ENCODE peak calls at places on chromosomes 2 and 18, in eight cellular contexts. C is left ventricle myocardium inferior; K is NCI-H2029 treated with DMSO at 0.1 percent for 48 hours; Y is activated CD4-positive, CD25-positive, alpha-beta regulatory T cell treated with anti-CD3 and anti-CD28 coated beads, Interleukin-2, amount 50 U/mL, for 72 hours; M is astrocyte of the cerebellum; P is nucleus accumbens; Q is psoas muscle; Z is fibroblast of the aortic adventitia. T is an unnamed sample.
A peak's percentile ranks its signal among the peaks of the same experiment; 100 is the strongest.

GRCh38 chr18:24019641-24020331 is 5.2 kb downstream of the TTC39C start:
- DNase-seq in C (no peak), K (no peak), Y (no peak), M (peak; percentile 2), P (no peak), Q (no peak), Z (no peak), T (no peak)

GRCh38 chr2:56102866-56103265 is 80.9 kb upstream of the CCDC85A start:
- DNase-seq in C (no peak), K (no peak), Y (no peak), M (no peak), P (no peak), Q (no peak), Z (peak; percentile 42), T (no peak)

GRCh38 chr2:128315122-128315828 is 3.4 kb downstream of the HS6ST1 start:
- DNase-seq in C (peak; percentile 7), K (no peak), Y (peak; percentile 21), M (no peak), P (no peak), Q (no peak), Z (no peak), T (no peak)

GRCh38 chr2:201127128-201127521 is 11.2 kb downstream of the CFLAR start:
- DNase-seq in C (no peak), K (no peak), Y (no peak), M (no peak), P (no peak), Q (no peak), Z (no peak), T (no peak)

GRCh38 chr2:161910200-161910599 is 163.8 kb downstream of the DPP4 start:
- DNase-seq in C (no peak), K (no peak), Y (no peak), M (no peak), P (no peak), Q (no peak), Z (no peak), T (no peak)

GRCh38 chr2:186274936-186275575 is 211.0 kb upstream of the ZC3H15 start:
- DNase-seq in C (no peak), K (no peak), Y (no peak), M (peak; percentile 34), P (no peak), Q (no peak), Z (peak; percentile 44), T (no peak)

GRCh38 chr18:62044490-62045000 is 142.3 kb downstream of the PIGN start:
- DNase-seq in C (no peak), K (no peak), Y (no peak), M (peak; percentile 26), P (no peak), Q (no peak), Z (peak; percentile 7), T (peak; percentile 54)

GRCh38 chr18:49857708-49858107 is 44.4 kb upstream of the ACAA2 start:
- DNase-seq in C (no peak), K (no peak), Y (no peak), M (no peak), P (no peak), Q (no peak), Z (no peak), T (no peak)

GRCh38 chr2:158779621-158780020 is 15.5 kb upstream of the DAPL1 start:
- DNase-seq in C (no peak), K (no peak), Y (no peak), M (no peak), P (no peak), Q (no peak), Z (peak; percentile 58), T (no peak)

GRCh38 chr2:12665334-12665733 is 51.4 kb upstream of the TRIB2 start:
- DNase-seq in C (no peak), K (no peak), Y (no peak), M (no peak), P (no peak), Q (no peak), Z (no peak), T (no peak)